ENCODE peak calls at places on chromosomes 12 and 14, in eight cellular contexts. N is stomach, I is pancreas, T is hepatocyte, L is adipocyte, S is PC-3, V is keratinocyte, A is OCI-LY7. E is an unnamed sample.

GRCh38 chr14:45085004-45085403 is 1.1 kb downstream of the PRPF39 start:
- DNase-seq in N (no peak), I (no peak), T (peak; percentile 38), L (peak; percentile 54), S (peak; percentile 15), V (no peak), A (peak; percentile 35), E (no peak)

GRCh38 chr14:56412453-56413434 is 166.9 kb upstream of the TMEM260 start:
- DNase-seq in N (no peak), I (no peak), T (no peak), L (no peak), S (no peak), V (no peak), A (no peak), E (no peak)

GRCh38 chr12:65891219-65891618 is 66.9 kb downstream of the HMGA2 start:
- DNase-seq in N (no peak), I (no peak), T (no peak), L (peak; percentile 37), S (peak; percentile 33), V (no peak), A (no peak), E (no peak)

GRCh38 chr12:97038859-97039258 is 131.8 kb downstream of the NEDD1 start:
- DNase-seq in N (no peak), I (no peak), T (no peak), L (no peak), S (peak; percentile 21), V (no peak), A (no peak), E (no peak)

GRCh38 chr12:117518594-117519270 is 157.3 kb upstream of the NOS1 start:
- DNase-seq in N (no peak), I (no peak), T (peak; percentile 43), L (no peak), S (peak; percentile 43), V (no peak), A (no peak), E (peak; percentile 71)

GRCh38 chr14:50816419-50817047 is 14.4 kb downstream of the NIN start:
- DNase-seq in N (no peak), I (no peak), T (no peak), L (peak; percentile 14), S (no peak), V (no peak), A (no peak), E (no peak)

GRCh38 chr14:92500491-92500941 is 13.1 kb upstream of the RIN3 start:
- DNase-seq in N (no peak), I (no peak), T (no peak), L (no peak), S (no peak), V (no peak), A (no peak), E (no peak)

GRCh38 chr14:52089208-52089607 is 20.3 kb upstream of the NID2 start:
- DNase-seq in N (no peak), I (no peak), T (no peak), L (peak; percentile 37), S (no peak), V (no peak), A (no peak), E (no peak)

GRCh38 chr12:131011165-131012079 is 57.7 kb downstream of the ADGRD1 start:
- DNase-seq in N (no peak), I (no peak), T (no peak), L (no peak), S (no peak), V (no peak), A (no peak), E (no peak)

GRCh38 chr12:59972941-59973340 is 377.1 kb downstream of the SLC16A7 start:
- DNase-seq in N (no peak), I (no peak), T (no peak), L (peak; percentile 68), S (peak; percentile 91), V (peak; percentile 81), A (no peak), E (no peak)

GRCh38 chr14:65229431-65230286 is 127.3 kb upstream of the MAX start:
- DNase-seq in N (peak; percentile 51), I (peak; percentile 75), T (peak; percentile 50), L (peak; percentile 66), S (no peak), V (no peak), A (peak; percentile 30), E (peak; percentile 54)

GRCh38 chr14:78606111-78606510 is 435.9 kb downstream of the NRXN3 start:
- DNase-seq in N (no peak), I (no peak), T (no peak), L (peak; percentile 77), S (no peak), V (no peak), A (no peak), E (no peak)

GRCh38 chr14:91273273-91273884 is 28.9 kb upstream of the GPR68 start:
- DNase-seq in N (no peak), I (no peak), T (no peak), L (no peak), S (no peak), V (no peak), A (no peak), E (no peak)

GRCh38 chr14:87901196-87901595 is 91.8 kb downstream of the GALC start:
- DNase-seq in N (no peak), I (no peak), T (no peak), L (no peak), S (no peak), V (no peak), A (no peak), E (no peak)

GRCh38 chr12:34097213-34097612 is 74.9 kb downstream of the ALG10 start:
- DNase-seq in N (no peak), I (no peak), T (no peak), L (no peak), S (no peak), V (no peak), A (no peak), E (no peak)

GRCh38 chr12:98591209-98591608 is 2.3 kb upstream of the SLC25A3 start:
- DNase-seq in N (no peak), I (no peak), T (no peak), L (peak; percentile 53), S (no peak), V (no peak), A (peak; percentile 43), E (no peak)

GRCh38 chr12:81992461-81992860 is 233.3 kb upstream of the PPFIA2 start:
- DNase-seq in N (peak; percentile 34), I (no peak), T (peak; percentile 26), L (no peak), S (no peak), V (no peak), A (no peak), E (no peak)

GRCh38 chr14:38278035-38278434 is 22.1 kb upstream of the CLEC14A start:
- DNase-seq in N (no peak), I (no peak), T (no peak), L (no peak), S (peak; percentile 42), V (no peak), A (no peak), E (no peak)

GRCh38 chr14:41605550-41606248 is 977 bp upstream of the LRFN5 start:
- DNase-seq in N (no peak), I (no peak), T (peak; percentile 56), L (peak; percentile 44), S (no peak), V (no peak), A (no peak), E (no peak)

GRCh38 chr12:104896710-104897109 is 61.4 kb downstream of the SLC41A2 start:
- DNase-seq in N (no peak), I (no peak), T (no peak), L (no peak), S (no peak), V (no peak), A (peak; percentile 16), E (no peak)
- H3K4me3 ChIP-seq in N (no peak overlapping the region), I (no peak overlapping the region), T (no peak overlapping the region), L (no peak overlapping the region), S (no peak overlapping the region), V (no peak overlapping the region), A (no peak overlapping the region), E (no peak overlapping the region)

GRCh38 chr14:103521438-103521961 is 1.1 kb downstream of the CKB start:
- DNase-seq in N (peak; percentile 67), I (no peak), T (no peak), L (peak; percentile 58), S (peak; percentile 32), V (no peak), A (no peak), E (no peak)
- H3K4me1 ChIP-seq in N (peaks cover 65% of the 10 kb centered on the region), I (peaks cover 8% of the 10 kb centered on the region), T (peaks cover 56% of the 10 kb centered on the region), L (peaks cover 34% of the 10 kb centered on the region), S (peaks cover 9% of the 10 kb centered on the region), V (peaks cover 24% of the 10 kb centered on the region), A (peaks cover 17% of the 10 kb centered on the region), E (peaks cover 39% of the 10 kb centered on the region)

DNA sequence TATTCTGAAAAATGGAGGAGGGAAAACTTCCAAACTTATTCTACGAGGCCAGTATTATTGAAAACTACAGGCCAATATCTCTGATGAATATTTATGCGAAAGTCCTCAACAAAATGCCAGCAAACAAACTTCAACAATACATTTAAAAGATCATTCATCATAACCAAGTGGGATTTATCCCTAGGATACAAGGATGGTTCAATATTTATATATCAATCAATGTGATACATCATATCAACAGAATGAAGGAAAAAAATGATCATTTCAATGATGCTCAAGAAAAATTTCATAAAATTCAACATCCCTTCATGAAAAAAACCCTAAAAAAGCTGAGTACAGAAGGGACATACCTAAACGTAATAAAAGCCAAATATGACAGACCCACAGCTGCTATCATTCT is 45.9 kb upstream of the LMNTD1 start:
- DNase-seq in N (no peak), I (no peak), T (no peak), L (no peak), S (no peak), V (no peak), A (no peak), E (no peak)
- H3K9me3 ChIP-seq in N (peaks cover 6% of the 10 kb centered on the region), I (no peaks in the 10 kb centered on the region), T (no peaks in the 10 kb centered on the region), L (peaks cover 20% of the 10 kb centered on the region), S (peaks cover 4% of the 10 kb centered on the region), V (no peaks in the 10 kb centered on the region), A (no peaks in the 10 kb centered on the region), E (peaks cover 4% of the 10 kb centered on the region)

GRCh38 chr12:6335451-6336078 is 6.3 kb downstream of the TNFRSF1A start:
- DNase-seq in N (peak; percentile 81), I (peak; percentile 81), T (peak; percentile 88), L (peak; percentile 81), S (peak; percentile 75), V (no peak), A (peak; percentile 90), E (peak; percentile 92)

GRCh38 chr12:6333566-6333965 is 8.3 kb downstream of the TNFRSF1A start:
- DNase-seq in N (no peak), I (no peak), T (no peak), L (peak; percentile 60), S (no peak), V (no peak), A (no peak), E (no peak)

GRCh38 chr12:6334359-6334758 is 7.5 kb downstream of the TNFRSF1A start:
- DNase-seq in N (no peak), I (no peak), T (no peak), L (no peak), S (no peak), V (no peak), A (no peak), E (no peak)

GRCh38 chr12:6336079-6336858 is 5.6 kb downstream of the TNFRSF1A start:
- DNase-seq in N (peak; percentile 90), I (peak; percentile 85), T (peak; percentile 97), L (peak; percentile 99), S (peak; percentile 97), V (peak; percentile 97), A (no peak), E (peak; percentile 90)

DNA sequence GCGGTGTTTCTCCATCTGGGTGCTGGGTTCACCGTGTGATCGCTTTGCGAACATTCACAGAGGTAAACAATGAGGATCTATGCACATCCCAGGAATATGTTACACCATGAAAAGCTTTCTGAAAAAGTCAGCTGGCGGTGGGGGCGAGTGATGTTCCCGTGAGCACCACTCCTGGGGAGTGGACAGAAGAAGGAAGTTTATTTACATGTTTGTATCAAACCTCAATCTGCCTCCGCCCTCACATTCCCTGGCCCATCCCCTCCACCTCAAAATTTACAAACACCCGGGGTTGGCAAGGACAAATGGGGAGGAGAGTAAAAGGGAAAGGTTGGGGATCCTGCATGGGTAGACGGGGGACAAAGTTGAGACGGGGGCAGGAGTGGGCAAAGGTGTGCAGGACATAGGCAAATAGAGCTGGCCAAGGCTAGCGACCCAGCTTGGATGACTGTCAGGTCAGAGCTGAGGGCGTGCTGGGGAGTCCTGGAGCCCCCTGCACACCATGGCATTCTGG is 6.9 kb downstream of the TNFRSF1A start:
- DNase-seq in N (peak; percentile 43), I (no peak), T (no peak), L (no peak), S (no peak), V (no peak), A (no peak), E (peak; percentile 65)
- H3K4me3 ChIP-seq in N (peak overlapping the region; percentile 80), I (peak overlapping the region; percentile 34), T (no peak overlapping the region), L (peak overlapping the region; percentile 76), S (peak overlapping the region; percentile 43), V (no peak overlapping the region), A (peak overlapping the region; percentile 53), E (no peak overlapping the region)

E was measured in mucosa of descending colon.